ENCODE peak calls at places on chromosomes 13 and 19, in six cellular contexts. S is endothelial cell, W is ureter, O is mucosa of descending colon, L is AG04449, R is right atrium auricular region. J is an unnamed sample.

GRCh38 chr13:48661112-48661511 is 7.4 kb downstream of the CYSLTR2 start:
- DNase-seq in S (no peak), R (no peak), W (no peak), L (no peak), O (no peak), J (no peak)

GRCh38 chr13:37652596-37652995 is 54.0 kb upstream of the POSTN start:
- DNase-seq in L (no peak), S (no peak), R (no peak), O (no peak), W (no peak), J (no peak)

GRCh38 chr19:14476663-14477401 is 1.7 kb upstream of the PTGER1 start:
- DNase-seq in R (peak; percentile 88), O (peak; percentile 49), S (no peak), W (peak; percentile 60), L (no peak), J (peak; percentile 92)

GRCh38 chr19:30082611-30083010 is 140.6 kb downstream of the URI1 start:
- DNase-seq in O (no peak), L (no peak), R (no peak), S (no peak), W (no peak), J (no peak)

GRCh38 chr19:6412111-6412999 is 12.3 kb downstream of the KHSRP start:
- DNase-seq in R (no peak), W (no peak), S (peak; percentile 51), L (no peak), O (peak; percentile 79), J (peak; percentile 67)

GRCh38 chr13:109687559-109688448 is 98.6 kb downstream of the IRS2 start:
- DNase-seq in R (no peak), O (peak; percentile 69), S (no peak), L (no peak), W (no peak), J (no peak)

GRCh38 chr13:98144501-98145350 is 1.8 kb downstream of the FARP1 start:
- DNase-seq in L (peak; percentile 37), R (no peak), W (peak; percentile 50), O (peak; percentile 37), S (peak; percentile 23), J (peak; percentile 44)

GRCh38 chr13:89380101-89380500 is 1708.9 kb downstream of the SLITRK5 start:
- DNase-seq in R (no peak), O (no peak), S (no peak), W (peak; percentile 63), L (no peak), J (no peak)

GRCh38 chr13:22061371-22061805 is 390.5 kb downstream of the FGF9 start:
- DNase-seq in W (no peak), L (no peak), O (no peak), R (no peak), S (no peak), J (no peak)

GRCh38 chr13:39875583-39875982 is 220.1 kb downstream of the COG6 start:
- DNase-seq in L (no peak), W (no peak), R (no peak), O (no peak), S (no peak), J (no peak)